ENCODE peak calls at places on chromosomes 16 and 17, in eight cellular contexts. O is fibroblast of villous mesenchyme; Y is H7; X is lower leg skin; W is OCI-M1; H is cardiac fibroblast; D is activated naive CD8-positive, alpha-beta T cell treated with anti-CD3 and anti-CD28 coated beads, Interleukin-2, amount 50 U/mL, for 24 hours; E is stimulated activated CD4-positive, alpha-beta T cell treated with anti-CD3 and anti-CD28 coated beads, Interleukin-2, amount 100 ng/mL, for 24 hours. N is an unnamed sample.

GRCh38 chr16:4679854-4680636 is 13.3 kb upstream of the NUDT16L1 start:
- DNase-seq in O (peak; percentile 86), Y (no peak), X (peak; percentile 58), W (no peak), H (no peak), D (no peak), E (peak; percentile 17), N (no peak)

GRCh38 chr16:10501016-10501607 is 79.3 kb downstream of the EMP2 start:
- DNase-seq in O (no peak), Y (no peak), X (no peak), W (peak; percentile 90), H (no peak), D (no peak), E (no peak), N (no peak)

GRCh38 chr16:23843143-23843542 is 7.4 kb downstream of the PRKCB start:
- DNase-seq in O (no peak), Y (no peak), X (no peak), W (no peak), H (no peak), D (no peak), E (no peak), N (no peak)

GRCh38 chr17:79691931-79692330 is 38.8 kb upstream of the ENPP7 start:
- DNase-seq in O (no peak), Y (peak; percentile 74), X (no peak), W (no peak), H (no peak), D (no peak), E (no peak), N (no peak)

GRCh38 chr17:69175812-69176517 is 34.3 kb upstream of the ABCA6 start:
- DNase-seq in O (peak; percentile 85), Y (no peak), X (no peak), W (peak; percentile 77), H (peak; percentile 96), D (no peak), E (no peak), N (no peak)

GRCh38 chr16:9047689-9048301 is 43.6 kb upstream of the HAPSTR1 start:
- DNase-seq in O (peak; percentile 99), Y (peak; percentile 63), X (peak; percentile 93), W (peak; percentile 94), H (peak; percentile 100), D (peak; percentile 63), E (peak; percentile 59), N (peak; percentile 96)

GRCh38 chr17:36945959-36946725 is 2.6 kb upstream of the AATF start:
- DNase-seq in O (no peak), Y (peak; percentile 63), X (no peak), W (no peak), H (no peak), D (no peak), E (no peak), N (no peak)

GRCh38 chr16:20768121-20768520 is 4.3 kb downstream of the ACSM3 start:
- DNase-seq in O (no peak), Y (no peak), X (no peak), W (no peak), H (peak; percentile 1), D (no peak), E (no peak), N (peak; percentile 10)

GRCh38 chr16:16021988-16022682 is 72.7 kb downstream of the ABCC1 start:
- DNase-seq in O (peak; percentile 96), Y (peak; percentile 56), X (peak; percentile 92), W (peak; percentile 95), H (peak; percentile 96), D (no peak), E (no peak), N (peak; percentile 98)

GRCh38 chr16:19659554-19659953 is 58.5 kb downstream of the KNOP1 start:
- DNase-seq in O (peak; percentile 8), Y (no peak), X (no peak), W (no peak), H (no peak), D (no peak), E (no peak), N (no peak)

GRCh38 chr17:50062323-50063243 is 6.7 kb downstream of the ITGA3 start:
- DNase-seq in O (peak; percentile 75), Y (peak; percentile 49), X (peak; percentile 85), W (no peak), H (peak; percentile 89), D (no peak), E (no peak), N (no peak)

GRCh38 chr16:29804455-29805231 is 1.7 kb upstream of the MAZ start:
- DNase-seq in O (no peak), Y (peak; percentile 86), X (no peak), W (peak; percentile 78), H (peak; percentile 46), D (no peak), E (no peak), N (no peak)

GRCh38 chr17:68432086-68432864 is 25.0 kb downstream of the WIPI1 start:
- DNase-seq in O (no peak), Y (no peak), X (no peak), W (no peak), H (no peak), D (no peak), E (no peak), N (no peak)

GRCh38 chr17:21286066-21286770 is 1.7 kb downstream of the MAP2K3 start:
- DNase-seq in O (peak; percentile 99), Y (peak; percentile 55), X (peak; percentile 92), W (peak; percentile 66), H (peak; percentile 99), D (peak; percentile 44), E (no peak), N (peak; percentile 98)

N was measured in esophagus muscularis mucosa.